ENCODE peak calls at places on chromosome 4, in five cellular contexts. One of them, this sample, is unnamed.

GRCh38 chr4:25928956-25929336 is 14.9 kb downstream of the SMIM20 start:
- DNase-seq in mucosa of descending colon: no peak
- DNase-seq in AG04449: no peak
- DNase-seq in fibroblast of mammary gland: peak
- DNase-seq in coronary artery: no peak
- DNase-seq in this sample: peak

GRCh38 chr4:3369781-3370660 is 71.7 kb upstream of the HGFAC start:
- DNase-seq in mucosa of descending colon: no peak
- DNase-seq in AG04449: peak
- DNase-seq in fibroblast of mammary gland: peak
- DNase-seq in coronary artery: peak
- DNase-seq in this sample: peak

GRCh38 chr4:113476800-113477199 is 284.7 kb downstream of the CAMK2D start:
- DNase-seq in mucosa of descending colon: no peak
- DNase-seq in AG04449: no peak
- DNase-seq in fibroblast of mammary gland: peak
- DNase-seq in coronary artery: no peak
- DNase-seq in this sample: peak

GRCh38 chr4:6771229-6771671 is 11.3 kb upstream of the KIAA0232 start:
- DNase-seq in mucosa of descending colon: no peak
- DNase-seq in AG04449: no peak
- DNase-seq in fibroblast of mammary gland: peak
- DNase-seq in coronary artery: peak
- DNase-seq in this sample: no peak

GRCh38 chr4:113773756-113774155 is 12.2 kb upstream of the CAMK2D start:
- DNase-seq in mucosa of descending colon: no peak
- DNase-seq in AG04449: no peak
- DNase-seq in fibroblast of mammary gland: no peak
- DNase-seq in coronary artery: no peak
- DNase-seq in this sample: peak

GRCh38 chr4:169439244-169439643 is 168.5 kb upstream of the SH3RF1 start:
- DNase-seq in mucosa of descending colon: no peak
- DNase-seq in AG04449: no peak
- DNase-seq in fibroblast of mammary gland: peak
- DNase-seq in coronary artery: no peak
- DNase-seq in this sample: no peak

GRCh38 chr4:121239951-121240350 is 75.8 kb upstream of the TNIP3 start:
- DNase-seq in mucosa of descending colon: no peak
- DNase-seq in AG04449: no peak
- DNase-seq in fibroblast of mammary gland: peak
- DNase-seq in coronary artery: no peak
- DNase-seq in this sample: no peak

GRCh38 chr4:6011686-6012085 is 6.5 kb downstream of the C4orf50 start:
- DNase-seq in mucosa of descending colon: no peak
- DNase-seq in AG04449: no peak
- DNase-seq in fibroblast of mammary gland: no peak
- DNase-seq in coronary artery: no peak
- DNase-seq in this sample: no peak

GRCh38 chr4:21450331-21450730 is 498.2 kb downstream of the KCNIP4 start:
- DNase-seq in mucosa of descending colon: no peak
- DNase-seq in AG04449: no peak
- DNase-seq in fibroblast of mammary gland: no peak
- DNase-seq in coronary artery: no peak
- DNase-seq in this sample: no peak

GRCh38 chr4:81504685-81505598 is 33.2 kb upstream of the RASGEF1B start:
- DNase-seq in mucosa of descending colon: no peak
- DNase-seq in AG04449: no peak
- DNase-seq in fibroblast of mammary gland: peak
- DNase-seq in coronary artery: no peak
- DNase-seq in this sample: no peak

GRCh38 chr4:38872620-38873019 is 5.0 kb downstream of the FAM114A1 start:
- DNase-seq in mucosa of descending colon: no peak
- DNase-seq in AG04449: no peak
- DNase-seq in fibroblast of mammary gland: peak
- DNase-seq in coronary artery: no peak
- DNase-seq in this sample: peak

GRCh38 chr4:78297075-78297815 is 240.1 kb downstream of the FRAS1 start:
- DNase-seq in mucosa of descending colon: no peak
- DNase-seq in AG04449: no peak
- DNase-seq in fibroblast of mammary gland: peak
- DNase-seq in coronary artery: no peak
- DNase-seq in this sample: no peak

GRCh38 chr4:156672492-156672891 is 299.1 kb downstream of the PDGFC start:
- DNase-seq in mucosa of descending colon: no peak
- DNase-seq in AG04449: no peak
- DNase-seq in fibroblast of mammary gland: peak
- DNase-seq in coronary artery: no peak
- DNase-seq in this sample: no peak

GRCh38 chr4:187256897-187257296 is 533.2 kb upstream of the FAT1 start:
- DNase-seq in mucosa of descending colon: no peak
- DNase-seq in AG04449: no peak
- DNase-seq in fibroblast of mammary gland: no peak
- DNase-seq in coronary artery: no peak
- DNase-seq in this sample: no peak

GRCh38 chr4:37477126-37477525 is 209.1 kb downstream of the RELL1 start:
- DNase-seq in mucosa of descending colon: no peak
- DNase-seq in AG04449: no peak
- DNase-seq in fibroblast of mammary gland: no peak
- DNase-seq in coronary artery: no peak
- DNase-seq in this sample: peak

GRCh38 chr4:48028654-48029053 is 12.1 kb downstream of the NIPAL1 start:
- DNase-seq in mucosa of descending colon: no peak
- DNase-seq in AG04449: no peak
- DNase-seq in fibroblast of mammary gland: no peak
- DNase-seq in coronary artery: no peak
- DNase-seq in this sample: no peak

GRCh38 chr4:176794151-176794550 is 1.4 kb upstream of the VEGFC start:
- DNase-seq in mucosa of descending colon: no peak
- DNase-seq in AG04449: peak
- DNase-seq in fibroblast of mammary gland: peak
- DNase-seq in coronary artery: no peak
- DNase-seq in this sample: peak

GRCh38 chr4:71293705-71294104 is 45.1 kb upstream of the SLC4A4 start:
- DNase-seq in mucosa of descending colon: no peak
- DNase-seq in AG04449: no peak
- DNase-seq in fibroblast of mammary gland: peak
- DNase-seq in coronary artery: no peak
- DNase-seq in this sample: peak

GRCh38 chr4:41455215-41455614 is 82.7 kb upstream of the LIMCH1 start:
- DNase-seq in mucosa of descending colon: no peak
- DNase-seq in AG04449: no peak
- DNase-seq in fibroblast of mammary gland: no peak
- DNase-seq in coronary artery: no peak
- DNase-seq in this sample: no peak

GRCh38 chr4:81314196-81314896 is 99.3 kb upstream of the PRKG2 start:
- DNase-seq in mucosa of descending colon: peak
- DNase-seq in AG04449: no peak
- DNase-seq in fibroblast of mammary gland: peak
- DNase-seq in coronary artery: no peak
- DNase-seq in this sample: peak

GRCh38 chr4:25830545-25830944 is 32.2 kb downstream of the SEL1L3 start:
- DNase-seq in mucosa of descending colon: no peak
- DNase-seq in AG04449: no peak
- DNase-seq in fibroblast of mammary gland: no peak
- DNase-seq in coronary artery: no peak
- DNase-seq in this sample: no peak

DNA sequence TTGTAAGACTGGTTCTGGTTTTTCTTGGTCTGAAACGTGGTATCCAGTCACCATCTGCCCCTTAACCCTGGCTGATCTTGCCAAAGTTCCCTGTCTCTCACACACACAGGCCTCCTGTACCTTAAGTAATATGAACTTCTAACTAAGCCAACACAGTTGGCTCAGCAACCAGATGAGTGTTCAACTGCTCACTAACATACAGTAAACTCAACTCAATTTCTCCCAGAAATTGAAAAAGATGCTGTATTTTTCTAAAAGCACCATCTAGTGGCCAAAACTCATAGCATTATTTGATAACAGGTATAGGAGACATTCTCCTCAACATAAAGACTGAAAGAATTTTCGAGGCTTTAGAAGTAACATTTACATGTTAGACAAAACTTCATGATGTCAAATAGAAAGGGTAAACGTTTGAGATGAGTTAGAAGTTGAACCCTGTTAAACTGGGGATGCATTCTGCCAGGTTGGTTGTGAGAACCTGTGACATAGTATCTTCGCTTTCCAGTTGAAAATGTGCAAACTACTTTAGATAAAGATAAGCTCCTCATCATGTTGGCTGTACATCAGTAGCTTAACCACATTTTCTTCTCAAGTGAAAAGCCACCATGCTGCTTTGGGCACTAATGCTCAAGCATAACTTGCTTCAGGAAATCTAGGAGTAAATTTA is 31.2 kb downstream of the CCNI start:
- DNase-seq in mucosa of descending colon: no peak
- DNase-seq in AG04449: no peak
- DNase-seq in fibroblast of mammary gland: peak
- DNase-seq in coronary artery: no peak
- DNase-seq in this sample: peak
- TF ChIP-seq CTCF in mucosa of descending colon: peak
- TF ChIP-seq CTCF in AG04449: peak
- TF ChIP-seq CTCF in fibroblast of mammary gland: peak
- TF ChIP-seq CTCF in coronary artery: peak
- TF ChIP-seq CTCF in this sample: peak

DNA sequence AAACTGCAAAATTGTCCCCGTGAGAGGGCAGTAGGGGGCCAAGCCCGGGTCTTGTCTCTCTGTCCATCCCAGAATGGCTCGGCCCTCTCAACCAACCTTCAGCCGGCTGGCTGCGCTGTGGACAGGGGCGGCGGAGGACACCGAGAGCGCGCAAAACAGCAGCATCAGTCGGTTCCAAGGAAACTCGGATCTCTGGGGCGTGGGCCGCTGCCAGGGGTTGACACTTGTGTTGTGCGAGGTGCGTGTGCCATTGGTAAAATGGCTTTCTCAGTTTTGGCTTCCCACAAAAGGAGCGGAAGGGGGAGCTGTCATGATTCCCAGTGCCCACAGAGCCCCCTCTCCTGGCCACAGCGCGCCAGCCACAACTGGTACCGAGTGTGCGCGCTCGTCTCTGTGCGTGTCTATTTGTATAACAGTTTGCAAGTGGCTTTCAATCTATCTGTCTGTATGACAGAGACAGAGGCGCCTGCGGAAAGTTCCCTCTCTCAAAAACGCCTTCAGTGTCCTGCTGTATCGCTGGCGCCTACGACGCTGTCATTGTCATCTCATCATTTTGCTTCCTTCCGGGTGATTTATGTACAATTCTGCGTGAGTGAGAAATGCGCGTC is 1.9 kb downstream of the DKK2 start:
- DNase-seq in mucosa of descending colon: peak
- DNase-seq in AG04449: no peak
- DNase-seq in fibroblast of mammary gland: peak
- DNase-seq in coronary artery: no peak
- DNase-seq in this sample: peak
- H3K4me3 ChIP-seq in mucosa of descending colon: no peak
- H3K4me3 ChIP-seq in AG04449: peak
- H3K4me3 ChIP-seq in fibroblast of mammary gland: peak
- H3K4me3 ChIP-seq in coronary artery: peak
- H3K4me3 ChIP-seq in this sample: no peak

GRCh38 chr4:159016527-159017137 is 86.2 kb upstream of the RAPGEF2 start:
- DNase-seq in mucosa of descending colon: no peak
- DNase-seq in AG04449: no peak
- DNase-seq in fibroblast of mammary gland: no peak
- DNase-seq in coronary artery: no peak
- DNase-seq in this sample: no peak
- TF ChIP-seq CTCF in mucosa of descending colon: no peak
- TF ChIP-seq CTCF in AG04449: no peak
- TF ChIP-seq CTCF in fibroblast of mammary gland: no peak
- TF ChIP-seq CTCF in coronary artery: no peak
- TF ChIP-seq CTCF in this sample: no peak

GRCh38 chr4:8271821-8272220 is 2.3 kb downstream of the HTRA3 start:
- DNase-seq in mucosa of descending colon: no peak
- DNase-seq in AG04449: no peak
- DNase-seq in fibroblast of mammary gland: no peak
- DNase-seq in coronary artery: no peak
- DNase-seq in this sample: no peak

GRCh38 chr4:8270912-8271815 is 1.6 kb downstream of the HTRA3 start:
- DNase-seq in mucosa of descending colon: no peak
- DNase-seq in AG04449: no peak
- DNase-seq in fibroblast of mammary gland: no peak
- DNase-seq in coronary artery: no peak
- DNase-seq in this sample: no peak

GRCh38 chr4:8268901-8269534 is 536 bp upstream of the HTRA3 start:
- DNase-seq in mucosa of descending colon: no peak
- DNase-seq in AG04449: no peak
- DNase-seq in fibroblast of mammary gland: no peak
- DNase-seq in coronary artery: no peak
- DNase-seq in this sample: no peak

GRCh38 chr4:8269535-8270417 is at the start of gene HTRA3:
- DNase-seq in mucosa of descending colon: peak
- DNase-seq in AG04449: no peak
- DNase-seq in fibroblast of mammary gland: no peak
- DNase-seq in coronary artery: no peak
- DNase-seq in this sample: peak

GRCh38 chr4:8270418-8270771 is 841 bp downstream of the HTRA3 start:
- DNase-seq in mucosa of descending colon: no peak
- DNase-seq in AG04449: no peak
- DNase-seq in fibroblast of mammary gland: no peak
- DNase-seq in coronary artery: no peak
- DNase-seq in this sample: no peak
- H3K4me3 ChIP-seq in mucosa of descending colon: no peak
- H3K4me3 ChIP-seq in AG04449: peak
- H3K4me3 ChIP-seq in fibroblast of mammary gland: no peak
- H3K4me3 ChIP-seq in coronary artery: peak
- H3K4me3 ChIP-seq in this sample: no peak

GRCh38 chr4:74789518-74789917 is 4.8 kb downstream of the BTC start:
- DNase-seq in mucosa of descending colon: no peak
- DNase-seq in AG04449: no peak
- DNase-seq in fibroblast of mammary gland: no peak
- DNase-seq in coronary artery: no peak
- DNase-seq in this sample: no peak

GRCh38 chr4:74796631-74797030 is 2.3 kb upstream of the BTC start:
- DNase-seq in mucosa of descending colon: no peak
- DNase-seq in AG04449: no peak
- DNase-seq in fibroblast of mammary gland: no peak
- DNase-seq in coronary artery: no peak
- DNase-seq in this sample: peak

GRCh38 chr4:74790652-74791051 is 3.7 kb downstream of the BTC start:
- DNase-seq in mucosa of descending colon: no peak
- DNase-seq in AG04449: no peak
- DNase-seq in fibroblast of mammary gland: no peak
- DNase-seq in coronary artery: no peak
- DNase-seq in this sample: no peak

GRCh38 chr4:74794341-74794801 is at the start of gene BTC:
- DNase-seq in mucosa of descending colon: peak
- DNase-seq in AG04449: no peak
- DNase-seq in fibroblast of mammary gland: peak
- DNase-seq in coronary artery: peak
- DNase-seq in this sample: peak

GRCh38 chr4:74793757-74794340 is 474 bp downstream of the BTC start:
- DNase-seq in mucosa of descending colon: peak
- DNase-seq in AG04449: no peak
- DNase-seq in fibroblast of mammary gland: peak
- DNase-seq in coronary artery: peak
- DNase-seq in this sample: peak
- TF ChIP-seq CTCF in mucosa of descending colon: peak
- TF ChIP-seq CTCF in AG04449: no peak
- TF ChIP-seq CTCF in fibroblast of mammary gland: no peak
- TF ChIP-seq CTCF in coronary artery: peak
- TF ChIP-seq CTCF in this sample: peak